ENCODE peak calls at places on chromosomes 3 and 15, in four cellular contexts. S, K, J and O are unnamed samples.

GRCh38 chr3:34919025-34919424 is 720.3 kb upstream of the ARPP21 start:
- DNase-seq in S (no peak), K (no peak), J (no peak), O (no peak)

GRCh38 chr3:61807865-61808276 is 246.5 kb downstream of the PTPRG start:
- DNase-seq in S (peak), K (no peak), J (no peak), O (no peak)

GRCh38 chr15:48395532-48396011 is 64.3 kb downstream of the DUT start:
- DNase-seq in S (peak), K (no peak), J (no peak), O (peak)

GRCh38 chr15:34179257-34179656 is 30.6 kb downstream of the KATNBL1 start:
- DNase-seq in S (no peak), K (no peak), J (no peak), O (no peak)

GRCh38 chr3:46998121-46998851 is 18.8 kb downstream of the NBEAL2 start:
- DNase-seq in S (peak), K (peak), J (peak), O (peak)

GRCh38 chr3:107798381-107798780 is 275.6 kb downstream of the BBX start:
- DNase-seq in S (peak), K (no peak), J (no peak), O (no peak)

GRCh38 chr15:94576889-94577533 is 345.6 kb downstream of the MCTP2 start:
- DNase-seq in S (peak), K (peak), J (peak), O (no peak)

GRCh38 chr3:24623657-24624056 is 129.0 kb upstream of the THRB start:
- DNase-seq in S (no peak), K (no peak), J (no peak), O (no peak)

GRCh38 chr3:133863865-133864264 is 31.8 kb downstream of the RAB6B start:
- DNase-seq in S (no peak), K (no peak), J (no peak), O (no peak)

GRCh38 chr3:39149059-39149455 is 4.3 kb downstream of the CSRNP1 start:
- DNase-seq in S (no peak), K (no peak), J (no peak), O (no peak)

GRCh38 chr3:69161587-69162196 is 39.3 kb upstream of the LMOD3 start:
- DNase-seq in S (peak), K (peak), J (peak), O (no peak)

GRCh38 chr3:148254402-148254801 is 443.3 kb upstream of the AGTR1 start:
- DNase-seq in S (no peak), K (no peak), J (no peak), O (no peak)

GRCh38 chr3:179769411-179770247 is 116.8 kb downstream of the USP13 start:
- DNase-seq in S (no peak), K (no peak), J (no peak), O (no peak)

GRCh38 chr15:88904808-88905327 is 8.3 kb downstream of the MFGE8 start:
- DNase-seq in S (peak), K (peak), J (peak), O (peak)

GRCh38 chr15:51731549-51732267 is 5.7 kb downstream of the LYSMD2 start:
- DNase-seq in S (no peak), K (peak), J (no peak), O (no peak)

GRCh38 chr15:85707519-85708338 is 87.0 kb downstream of the KLHL25 start:
- DNase-seq in S (peak), K (peak), J (no peak), O (no peak)

GRCh38 chr3:9704343-9705322 is 1.0 kb downstream of the CPNE9 start:
- DNase-seq in S (no peak), K (peak), J (peak), O (peak)

GRCh38 chr15:62857411-62857853 is 185.1 kb upstream of the TPM1 start:
- DNase-seq in S (no peak), K (peak), J (peak), O (no peak)

GRCh38 chr3:49844464-49845183 is 11.7 kb downstream of the TRAIP start:
- DNase-seq in S (no peak), K (no peak), J (no peak), O (no peak)

GRCh38 chr3:124812291-124813265 is 74.6 kb downstream of the ITGB5 start:
- DNase-seq in S (peak), K (no peak), J (peak), O (no peak)

GRCh38 chr3:13927295-13927694 is 47.4 kb upstream of the WNT7A start:
- DNase-seq in S (no peak), K (no peak), J (peak), O (no peak)

GRCh38 chr15:94026458-94026967 is 204.8 kb upstream of the MCTP2 start:
- DNase-seq in S (peak), K (no peak), J (peak), O (no peak)

GRCh38 chr3:147373301-147373700 is 33.0 kb downstream of the ZIC4 start:
- DNase-seq in S (no peak), K (no peak), J (no peak), O (no peak)

GRCh38 chr15:89095073-89095472 is 6.8 kb downstream of the ABHD2 start:
- DNase-seq in S (no peak), K (no peak), J (no peak), O (no peak)

GRCh38 chr3:52873433-52874159 is 23.8 kb downstream of the STIMATE start:
- DNase-seq in S (peak), K (no peak), J (no peak), O (no peak)

GRCh38 chr3:11944052-11944673 is 60.0 kb upstream of the SYN2 start:
- DNase-seq in S (peak), K (no peak), J (peak), O (no peak)

GRCh38 chr3:126524429-126524988 is 554 bp downstream of the CHST13 start:
- DNase-seq in S (no peak), K (no peak), J (peak), O (peak)

GRCh38 chr15:76286231-76286879 is 24.9 kb downstream of the ETFA start:
- DNase-seq in S (peak), K (peak), J (peak), O (no peak)

GRCh38 chr3:52341123-52341522 is 25.0 kb downstream of the DNAH1 start:
- DNase-seq in S (no peak), K (no peak), J (no peak), O (peak)

GRCh38 chr3:14289590-14290453 is 111.2 kb downstream of the LSM3 start:
- DNase-seq in S (peak), K (no peak), J (peak), O (no peak)

GRCh38 chr3:72248389-72248761 is 463.4 kb upstream of the PROK2 start:
- DNase-seq in S (no peak), K (no peak), J (no peak), O (no peak)

GRCh38 chr3:190517696-190518095 is 3.8 kb downstream of the IL1RAP start:
- DNase-seq in S (peak), K (no peak), J (no peak), O (no peak)

GRCh38 chr3:165194477-165195135 is 1.6 kb downstream of the SLITRK3 start:
- DNase-seq in S (no peak), K (no peak), J (no peak), O (no peak)

GRCh38 chr3:116384717-116385116 is 60.6 kb downstream of the LSAMP start:
- DNase-seq in S (no peak), K (no peak), J (no peak), O (no peak)

GRCh38 chr3:11690863-11691833 is 47.4 kb upstream of the VGLL4 start:
- DNase-seq in S (peak), K (no peak), J (no peak), O (no peak)

GRCh38 chr3:184740509-184741258 is 28.8 kb upstream of the MAGEF1 start:
- DNase-seq in S (peak), K (no peak), J (peak), O (peak)

GRCh38 chr3:158683216-158683975 is 10.9 kb upstream of the LXN start:
- DNase-seq in S (peak), K (no peak), J (no peak), O (no peak)

GRCh38 chr3:195356151-195357086 is 85.5 kb upstream of the XXYLT1 start:
- DNase-seq in S (peak), K (no peak), J (no peak), O (no peak)

GRCh38 chr15:28027714-28028076 is 71.4 kb downstream of the OCA2 start:
- DNase-seq in S (no peak), K (no peak), J (no peak), O (no peak)